ENCODE peak calls at places on chromosome 3, in six cellular contexts. L is CD8-positive, alpha-beta T cell; T is HTR-8/SVneo; G is activated CD4-positive, alpha-beta T cell treated with anti-CD3 and anti-CD28 coated beads, Interleukin-2, amount 50 U/mL, for 1 hour; A is Kasumi-1; B is posterior cingulate gyrus. C is an unnamed sample.

GRCh38 chr3:161821591-161821990 is 325.0 kb downstream of the OTOL1 start:
- DNase-seq in L (no peak), G (no peak), B (no peak), T (no peak), A (no peak), C (no peak)

GRCh38 chr3:129927072-129927471 is 33.6 kb upstream of the TMCC1 start:
- DNase-seq in L (no peak), A (no peak), B (no peak), T (no peak), G (no peak), C (no peak)

GRCh38 chr3:51386159-51386851 is 1.2 kb downstream of the MANF start:
- DNase-seq in G (no peak), A (no peak), B (no peak), L (no peak), T (no peak), C (no peak)

GRCh38 chr3:127735767-127736693 is 63.3 kb downstream of the ABTB1 start:
- DNase-seq in T (no peak), G (no peak), B (no peak), A (no peak), L (no peak), C (no peak)

GRCh38 chr3:186515115-186515514 is 29.1 kb downstream of the CRYGS start:
- DNase-seq in T (no peak), G (peak), B (no peak), L (no peak), A (peak), C (no peak)

GRCh38 chr3:65706786-65707568 is 331.7 kb downstream of the MAGI1 start:
- DNase-seq in T (no peak), L (no peak), B (no peak), G (no peak), A (no peak), C (no peak)

GRCh38 chr3:120280566-120280965 is 4.5 kb downstream of the GPR156 start:
- DNase-seq in L (no peak), A (no peak), B (no peak), T (no peak), G (no peak), C (no peak)

GRCh38 chr3:191235331-191236314 is 36.6 kb downstream of the OSTN start:
- DNase-seq in L (no peak), B (no peak), A (no peak), G (no peak), T (no peak), C (no peak)

GRCh38 chr3:108342829-108343478 is 46.6 kb downstream of the HHLA2 start:
- DNase-seq in B (no peak), G (no peak), T (no peak), L (no peak), A (no peak), C (no peak)

GRCh38 chr3:129936757-129937156 is 37.8 kb upstream of the TRH start:
- DNase-seq in B (peak), G (peak), L (peak), A (peak), T (no peak), C (no peak)

GRCh38 chr3:118628704-118629341 is 405.8 kb downstream of the IGSF11 start:
- DNase-seq in G (no peak), B (peak), T (peak), A (peak), L (no peak), C (peak)